ENCODE peak calls at places on chromosome 19, in seven cellular contexts. O is ovary, Z is AG04450, X is Panc1, S is dorsolateral prefrontal cortex, N is Peyer's patch, K is esophagus squamous epithelium. W is an unnamed sample.

GRCh38 chr19:49056101-49056901 is 1.2 kb downstream of the CGB7 start:
- DNase-seq in X (no peak), Z (no peak), N (peak), O (peak), S (no peak), K (no peak), W (no peak)

GRCh38 chr19:35357867-35358573 is at the start of gene FFAR3:
- DNase-seq in X (no peak), Z (no peak), N (no peak), K (no peak), O (no peak), S (peak), W (peak)

GRCh38 chr19:49560358-49560900 is 19.9 kb downstream of the NOSIP start:
- DNase-seq in S (peak), Z (no peak), O (no peak), K (no peak), X (no peak), N (peak), W (no peak)

GRCh38 chr19:14363203-14364097 is 17.8 kb upstream of the ADGRE5 start:
- DNase-seq in X (no peak), Z (no peak), S (no peak), K (no peak), O (peak), N (peak), W (peak)

GRCh38 chr19:56661248-56661647 is 10.3 kb downstream of the ZNF835 start:
- DNase-seq in K (no peak), O (no peak), N (no peak), Z (no peak), S (no peak), X (no peak), W (no peak)

GRCh38 chr19:56120002-56120370 is 1.1 kb downstream of the ZNF787 start:
- DNase-seq in O (no peak), N (no peak), S (no peak), X (no peak), Z (no peak), K (no peak), W (no peak)

GRCh38 chr19:11849264-11849615 is 714 bp downstream of the ZNF439 start:
- DNase-seq in K (no peak), S (no peak), N (peak), X (no peak), Z (no peak), O (no peak), W (no peak)

GRCh38 chr19:51676566-51677083 is 16.5 kb upstream of the SPACA6 start:
- DNase-seq in K (no peak), Z (no peak), X (no peak), N (no peak), S (no peak), O (no peak), W (no peak)

GRCh38 chr19:8307965-8308866 is at the start of gene CD320:
- DNase-seq in Z (peak), K (no peak), N (peak), X (peak), S (peak), O (peak), W (peak)

GRCh38 chr19:4057913-4058695 is 8.6 kb downstream of the ZBTB7A start:
- DNase-seq in O (peak), K (no peak), N (no peak), Z (peak), S (no peak), X (no peak), W (peak)

GRCh38 chr19:33419763-33420080 is 46.2 kb downstream of the CEBPG start:
- DNase-seq in S (no peak), K (no peak), X (no peak), Z (no peak), O (no peak), N (no peak), W (no peak)

GRCh38 chr19:15260939-15261338 is 28.7 kb upstream of the EPHX3 start:
- DNase-seq in Z (no peak), S (no peak), X (no peak), K (no peak), N (no peak), O (no peak), W (no peak)

GRCh38 chr19:55319786-55320185 is 5.4 kb downstream of the TMEM150B start:
- DNase-seq in Z (no peak), S (peak), X (no peak), O (no peak), N (no peak), K (no peak), W (no peak)

GRCh38 chr19:23983406-23983805 is 68.7 kb downstream of the ZNF726 start:
- DNase-seq in S (no peak), N (no peak), Z (no peak), K (no peak), X (no peak), O (no peak), W (no peak)

GRCh38 chr19:33434886-33435705 is 61.6 kb downstream of the CEBPG start:
- DNase-seq in O (no peak), S (no peak), X (no peak), Z (no peak), K (no peak), N (no peak), W (peak)

GRCh38 chr19:1513492-1514294 is 874 bp upstream of the ADAMTSL5 start:
- DNase-seq in O (no peak), S (no peak), X (no peak), Z (no peak), N (no peak), K (no peak), W (peak)

GRCh38 chr19:13929340-13929739 is 8.9 kb downstream of the PODNL1 start:
- DNase-seq in Z (no peak), S (no peak), X (no peak), N (no peak), O (no peak), K (no peak), W (no peak)

GRCh38 chr19:41424335-41425173 is 2.6 kb downstream of the B3GNT8 start:
- DNase-seq in S (no peak), O (no peak), N (no peak), K (no peak), X (no peak), Z (no peak), W (no peak)

GRCh38 chr19:16496613-16496983 is 404 bp downstream of the C19orf44 start:
- DNase-seq in Z (no peak), K (no peak), O (no peak), S (no peak), N (peak), X (no peak), W (peak)

GRCh38 chr19:11209892-11210655 is 12.7 kb upstream of the KANK2 start:
- DNase-seq in X (no peak), K (no peak), Z (no peak), S (no peak), O (no peak), N (no peak), W (no peak)

GRCh38 chr19:41920878-41921277 is 7.4 kb downstream of the ERFL start:
- DNase-seq in X (no peak), Z (no peak), S (no peak), N (no peak), K (no peak), O (no peak), W (no peak)

GRCh38 chr19:54606891-54607781 is 13.7 kb downstream of the LILRA1 start:
- DNase-seq in S (no peak), K (no peak), X (no peak), O (no peak), Z (no peak), N (no peak), W (no peak)

GRCh38 chr19:47609885-47610545 is 1.1 kb downstream of the BICRA start:
- DNase-seq in Z (no peak), S (no peak), O (peak), K (no peak), N (peak), X (no peak), W (peak)

GRCh38 chr19:647566-648284 is 8.0 kb downstream of the FGF22 start:
- DNase-seq in S (no peak), N (peak), K (no peak), O (no peak), Z (no peak), X (no peak), W (no peak)

GRCh38 chr19:54248016-54248601 is 5.5 kb upstream of the LILRA6 start:
- DNase-seq in O (no peak), N (no peak), S (no peak), Z (no peak), K (no peak), X (no peak), W (peak)

GRCh38 chr19:47005873-47006272 is 13.8 kb upstream of the NPAS1 start:
- DNase-seq in S (no peak), K (no peak), N (no peak), O (no peak), X (no peak), Z (no peak), W (peak)

GRCh38 chr19:4700573-4700970 is 23.1 kb downstream of the DPP9 start:
- DNase-seq in Z (no peak), S (no peak), X (no peak), N (no peak), K (no peak), O (no peak), W (no peak)

GRCh38 chr19:54154603-54155345 is 4.7 kb downstream of the LENG1 start:
- DNase-seq in S (no peak), Z (no peak), K (no peak), N (no peak), O (no peak), X (no peak), W (peak)

GRCh38 chr19:46744005-46744691 is 1.7 kb upstream of the FKRP start:
- DNase-seq in Z (no peak), O (no peak), N (no peak), X (no peak), S (no peak), K (no peak), W (no peak)

GRCh38 chr19:56162258-56162657 is 13.6 kb upstream of the GALP start:
- DNase-seq in K (no peak), Z (no peak), N (no peak), X (no peak), O (no peak), S (no peak), W (no peak)

GRCh38 chr19:46841458-46842083 is 9.1 kb downstream of the AP2S1 start:
- DNase-seq in X (no peak), O (no peak), Z (no peak), S (no peak), K (no peak), N (no peak), W (peak)

GRCh38 chr19:55146078-55146647 is 2.8 kb downstream of the TNNT1 start:
- DNase-seq in S (no peak), N (no peak), O (no peak), K (no peak), Z (no peak), X (no peak), W (no peak)

DNA sequence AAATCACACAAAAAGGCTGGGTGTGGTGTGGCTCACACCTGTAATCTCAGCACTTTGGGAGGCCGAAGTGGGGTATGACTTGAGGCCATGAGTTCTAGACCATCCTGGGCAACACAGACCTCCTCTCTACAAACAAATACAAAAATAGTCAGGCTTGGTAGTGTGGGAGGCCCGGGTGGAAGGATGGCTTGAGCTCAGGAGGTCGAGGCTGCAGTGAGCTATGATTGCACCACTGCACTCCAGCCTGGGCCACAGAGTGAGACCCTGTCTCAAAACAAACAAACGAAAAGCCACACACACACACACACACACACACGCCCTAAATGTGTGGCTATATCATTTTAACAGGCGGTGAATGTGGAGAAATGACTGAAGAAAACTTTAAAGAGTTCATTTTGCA is 904 bp upstream of the ZNF557 start:
- DNase-seq in O (no peak), N (no peak), S (no peak), K (no peak), Z (no peak), X (no peak), W (no peak)
- H3K4me3 ChIP-seq in O (no peak), N (no peak), S (peak), K (peak), Z (peak), X (peak), W (no peak)

GRCh38 chr19:43699506-43700367 is 16.1 kb upstream of the IRGC start:
- DNase-seq in N (no peak), K (no peak), Z (no peak), X (no peak), O (peak), S (peak), W (peak)
- TF ChIP-seq CTCF in N (no peak), K (no peak), Z (peak), X (no peak), O (no peak), S (no peak), W (peak)

GRCh38 chr19:18418725-18419194 is 438 bp upstream of the SSBP4 start:
- DNase-seq in S (no peak), X (no peak), O (no peak), N (no peak), K (no peak), Z (no peak), W (peak)
- H3K4me3 ChIP-seq in S (peak), X (peak), O (peak), N (peak), K (peak), Z (peak), W (peak)

DNA sequence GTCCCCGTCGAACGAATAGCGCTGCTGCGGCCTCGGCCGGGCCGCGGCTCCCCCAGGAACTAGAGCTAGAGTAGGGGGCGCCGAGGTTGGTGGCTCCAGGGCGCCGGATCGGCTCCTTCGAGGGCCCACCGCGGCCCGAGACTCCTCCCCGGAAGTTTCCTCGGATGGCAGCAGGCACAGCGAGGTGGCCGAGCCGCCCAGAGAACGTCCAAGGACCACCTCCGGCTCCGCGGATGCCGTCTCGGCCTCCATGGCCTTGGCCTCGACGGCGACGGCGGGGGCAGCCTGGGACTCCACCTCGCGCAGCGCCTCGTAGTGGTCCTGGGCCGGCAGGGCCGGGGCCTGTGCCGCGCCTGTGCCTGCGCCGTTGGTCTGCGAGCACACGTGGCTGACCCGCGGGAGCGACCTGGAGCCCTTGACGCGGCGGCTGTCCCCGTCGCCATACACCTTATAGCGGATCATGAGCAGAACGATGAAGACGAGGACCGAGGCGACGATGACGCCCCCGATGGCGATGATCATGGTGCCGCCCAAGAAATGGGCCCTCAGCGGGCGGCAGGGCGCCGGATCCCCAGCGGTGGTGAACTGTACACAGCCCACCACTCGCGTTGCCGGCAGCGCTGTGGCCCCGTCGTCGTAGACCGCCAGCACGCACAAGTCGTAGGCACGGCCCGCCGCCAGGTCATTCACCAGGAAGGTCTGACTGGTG is 11.8 kb downstream of the IFNL1 start:
- DNase-seq in O (no peak), S (no peak), K (no peak), N (no peak), X (no peak), Z (no peak), W (no peak)
- TF ChIP-seq CTCF in O (no peak), S (no peak), K (no peak), N (no peak), X (no peak), Z (no peak), W (no peak)

GRCh38 chr19:36973844-36974195 is 57.7 kb downstream of the ZNF568 start:
- DNase-seq in K (no peak), X (no peak), O (no peak), Z (no peak), S (no peak), N (no peak), W (no peak)
- H3K4me3 ChIP-seq in K (peak), X (peak), O (peak), Z (peak), S (peak), N (peak), W (peak)

GRCh38 chr19:6091771-6092291 is 18.5 kb downstream of the RFX2 start:
- DNase-seq in K (no peak), N (no peak), O (no peak), X (no peak), S (no peak), Z (no peak), W (no peak)

GRCh38 chr19:6090634-6091033 is 19.7 kb downstream of the RFX2 start:
- DNase-seq in N (no peak), O (no peak), X (no peak), K (no peak), S (no peak), Z (no peak), W (no peak)

GRCh38 chr19:6095760-6096159 is 14.5 kb downstream of the RFX2 start:
- DNase-seq in K (no peak), O (no peak), Z (no peak), X (no peak), N (no peak), S (no peak), W (peak)

GRCh38 chr19:6088677-6089063 is 21.6 kb downstream of the RFX2 start:
- DNase-seq in Z (no peak), O (no peak), K (no peak), N (no peak), S (no peak), X (no peak), W (no peak)

DNA sequence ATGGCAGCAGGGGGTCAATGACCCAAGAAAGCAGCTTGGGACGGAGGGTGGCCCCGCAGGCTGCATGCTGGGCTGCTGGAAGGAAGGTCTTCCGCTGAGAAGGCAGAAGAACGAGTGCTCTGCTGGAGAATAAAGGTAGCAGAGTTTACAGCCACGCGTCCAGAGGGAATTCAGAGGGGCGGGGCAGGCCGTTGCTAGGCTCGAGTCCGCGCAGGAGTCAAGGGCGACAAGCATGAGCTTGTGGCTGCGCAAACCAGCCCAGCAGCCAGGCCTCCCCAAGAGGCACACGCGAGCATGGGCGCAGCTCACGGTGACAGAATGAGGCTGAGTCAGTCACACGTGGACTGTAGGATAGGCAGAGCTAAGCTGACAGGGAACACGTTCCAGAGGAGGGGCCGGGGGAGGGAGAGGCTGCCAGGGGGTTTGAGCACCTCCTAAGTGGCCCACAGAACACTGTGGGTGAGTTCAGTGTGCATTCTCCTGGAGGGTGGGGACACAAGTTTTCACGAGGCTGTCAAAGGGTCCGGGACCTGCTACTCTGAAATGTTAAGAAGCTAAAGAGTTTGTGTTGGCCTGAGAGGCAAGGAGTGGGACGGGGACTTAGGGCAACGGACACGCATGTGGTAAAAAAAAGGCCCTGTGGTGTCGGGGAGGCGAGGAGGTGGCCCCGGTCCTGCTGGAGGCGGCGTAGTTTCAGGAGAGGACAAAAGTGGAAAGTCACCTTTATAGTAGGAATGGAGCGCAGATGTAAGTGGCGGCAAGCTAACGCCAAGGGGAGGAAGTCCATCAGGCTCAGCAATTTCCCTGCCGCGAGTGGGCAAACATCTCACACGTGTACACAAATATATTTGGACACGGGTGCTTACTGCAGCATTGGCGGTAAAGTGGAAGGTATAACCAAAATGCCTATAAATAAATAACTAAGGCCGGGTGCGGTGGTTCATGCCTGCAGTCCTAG is 17.7 kb downstream of the RFX2 start:
- DNase-seq in X (no peak), S (no peak), N (no peak), Z (no peak), O (peak), K (no peak), W (peak)
- TF ChIP-seq CTCF in X (no peak), S (no peak), N (peak), Z (peak), O (no peak), K (no peak), W (no peak)

GRCh38 chr19:18051887-18052286 is 34.8 kb downstream of the IL12RB1 start:
- DNase-seq in Z (no peak), X (no peak), O (no peak), N (no peak), K (no peak), S (no peak), W (no peak)
- H3K4me3 ChIP-seq in Z (no peak), X (no peak), O (no peak), N (no peak), K (peak), S (no peak), W (no peak)

GRCh38 chr19:45717131-45717982 is 13.3 kb downstream of the FBXO46 start:
- DNase-seq in K (peak), O (peak), Z (peak), X (peak), S (peak), N (peak), W (peak)
- TF ChIP-seq CTCF in K (peak), O (peak), Z (peak), X (no peak), S (peak), N (peak), W (peak)

W was measured in foreskin fibroblast.